ENCODE peak calls at places on chromosomes 12 and 14, in six cellular contexts. R is A549, F is OCI-LY7, H is GM12865, W is GM13976, O is endothelial cell. L is an unnamed sample.

GRCh38 chr12:7637641-7638040 is 28.1 kb downstream of the APOBEC1 start:
- DNase-seq in H (no peak), R (no peak), O (no peak), W (no peak), F (no peak), L (no peak)

GRCh38 chr12:9626291-9626690 is 18.6 kb upstream of the KLRB1 start:
- DNase-seq in O (no peak), H (no peak), W (no peak), R (no peak), F (no peak), L (no peak)

GRCh38 chr12:7638064-7638763 is 27.5 kb downstream of the APOBEC1 start:
- DNase-seq in F (no peak), H (no peak), W (no peak), O (peak), R (no peak), L (no peak)

GRCh38 chr12:113400362-113400761 is 3.3 kb downstream of the SDS start:
- DNase-seq in F (no peak), W (no peak), O (no peak), H (no peak), R (no peak), L (no peak)

GRCh38 chr14:61575126-61575525 is 120.2 kb upstream of the HIF1A start:
- DNase-seq in H (no peak), F (no peak), W (no peak), O (no peak), R (no peak), L (no peak)

GRCh38 chr14:104680806-104681688 is 8.4 kb upstream of the INF2 start:
- DNase-seq in W (peak), R (peak), F (peak), H (peak), O (no peak), L (no peak)

GRCh38 chr12:95215925-95216324 is 1.3 kb downstream of the FGD6 start:
- DNase-seq in F (peak), W (peak), H (peak), R (peak), O (no peak), L (no peak)

GRCh38 chr12:101927042-101927441 is 49.7 kb downstream of the DRAM1 start:
- DNase-seq in W (no peak), R (no peak), O (no peak), F (no peak), H (no peak), L (no peak)

GRCh38 chr12:130017571-130018449 is 114.0 kb upstream of the TMEM132D start:
- DNase-seq in R (no peak), O (no peak), F (no peak), H (no peak), W (no peak), L (no peak)

GRCh38 chr14:98958048-98959031 is 313.7 kb downstream of the BCL11B start:
- DNase-seq in W (no peak), O (no peak), F (no peak), H (no peak), R (no peak), L (no peak)

GRCh38 chr14:96256420-96256819 is 410 bp downstream of the BDKRB1 start:
- DNase-seq in R (no peak), O (no peak), F (no peak), W (no peak), H (no peak), L (no peak)
- TF ChIP-seq CTCF in R (no peak), O (no peak), F (no peak), W (no peak), H (no peak), L (no peak)

GRCh38 chr14:54815016-54815415 is 87.6 kb downstream of the GCH1 start:
- DNase-seq in R (no peak), H (no peak), W (no peak), F (no peak), O (no peak), L (no peak)

GRCh38 chr14:54815531-54815930 is 87.1 kb downstream of the GCH1 start:
- DNase-seq in R (no peak), H (no peak), W (no peak), F (no peak), O (no peak), L (no peak)

GRCh38 chr14:54813081-54813480 is 89.5 kb downstream of the GCH1 start:
- DNase-seq in H (no peak), W (no peak), R (no peak), O (no peak), F (no peak), L (no peak)

GRCh38 chr14:54812661-54813060 is 90.0 kb downstream of the GCH1 start:
- DNase-seq in H (no peak), W (no peak), R (no peak), O (no peak), F (no peak), L (no peak)

DNA sequence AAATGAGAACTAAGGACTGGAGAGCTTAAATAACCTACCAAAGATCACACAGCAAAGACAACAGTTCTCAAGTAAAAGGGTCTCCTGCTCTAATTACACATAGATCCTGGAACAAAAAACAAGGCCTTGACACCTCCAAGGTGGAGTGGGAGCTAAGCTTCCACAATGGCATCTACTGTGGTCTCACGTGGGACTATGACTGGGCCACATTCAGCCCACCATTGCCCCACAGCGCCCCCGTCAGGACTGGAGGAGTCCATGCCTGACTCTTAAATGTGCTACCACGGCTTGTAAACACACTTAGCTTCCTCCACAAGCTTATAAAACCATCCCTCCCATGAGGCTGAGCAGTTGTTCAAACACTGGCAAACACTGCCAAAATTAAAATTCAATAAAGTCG is 88.5 kb downstream of the GCH1 start:
- DNase-seq in F (peak), W (no peak), H (peak), R (peak), O (no peak), L (no peak)
- TF ChIP-seq CTCF in F (peak), W (peak), H (peak), R (peak), O (peak), L (peak)

DNA sequence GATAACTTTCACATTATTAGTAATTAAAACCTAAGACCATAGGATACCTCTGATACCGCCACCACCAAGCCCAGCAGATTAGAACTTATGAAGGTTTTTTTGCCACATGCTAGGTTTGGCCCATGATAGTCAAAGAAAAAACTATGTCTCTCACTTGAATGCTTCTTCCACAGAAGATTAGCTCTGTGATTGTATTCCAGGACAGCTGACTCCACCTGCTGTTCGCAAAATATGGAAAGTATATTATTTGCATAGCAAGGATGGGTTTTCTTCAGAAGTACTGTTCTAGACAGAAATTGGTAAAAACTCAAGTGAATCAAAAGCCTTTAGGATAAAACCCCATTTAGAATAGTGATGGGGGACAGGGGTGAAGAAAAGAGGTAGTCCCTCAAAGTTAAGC is 42.2 kb downstream of the PPFIBP1 start:
- DNase-seq in F (no peak), W (no peak), H (no peak), O (no peak), R (no peak), L (no peak)
- TF ChIP-seq CTCF in F (no peak), W (no peak), H (no peak), O (no peak), R (no peak), L (peak)

GRCh38 chr12:22088886-22089285 is 42.9 kb downstream of the CMAS start:
- DNase-seq in R (no peak), W (no peak), H (no peak), O (no peak), F (no peak), L (no peak)

GRCh38 chr12:22084852-22085251 is 38.8 kb downstream of the CMAS start:
- DNase-seq in F (no peak), H (no peak), O (no peak), R (no peak), W (no peak), L (no peak)

GRCh38 chr12:22082190-22082701 is 36.2 kb downstream of the CMAS start:
- DNase-seq in W (no peak), F (no peak), H (no peak), R (no peak), O (no peak), L (no peak)

DNA sequence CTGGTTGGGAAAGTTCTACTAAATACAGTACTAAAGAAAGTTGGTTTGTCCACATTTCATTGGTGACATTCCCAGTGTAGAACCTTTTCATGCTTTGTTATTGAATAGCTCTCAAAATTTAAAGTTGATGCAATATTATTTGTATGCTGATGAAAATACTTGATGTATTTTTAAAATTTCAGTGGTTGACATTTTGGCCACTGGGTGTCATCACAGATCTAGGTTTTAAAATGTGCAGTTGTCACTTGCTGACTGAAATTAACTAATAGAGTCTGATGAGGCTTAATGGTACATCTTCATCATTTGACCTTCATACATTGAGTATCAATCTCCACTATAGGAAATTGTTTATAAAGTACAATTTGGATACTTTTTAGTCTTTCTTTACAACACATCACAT is 37.1 kb downstream of the CMAS start:
- DNase-seq in W (peak), F (peak), H (peak), O (no peak), R (peak), L (no peak)
- TF ChIP-seq CTCF in W (no peak), F (peak), H (no peak), O (peak), R (peak), L (peak)

GRCh38 chr12:56080556-56081138 is 682 bp downstream of the ERBB3 start:
- DNase-seq in O (no peak), H (no peak), F (peak), W (no peak), R (peak), L (no peak)
- TF ChIP-seq CTCF in O (no peak), H (no peak), F (no peak), W (no peak), R (no peak), L (no peak)

GRCh38 chr14:86153480-86153879 is 623.5 kb downstream of the FLRT2 start:
- DNase-seq in R (no peak), F (no peak), W (no peak), O (no peak), H (no peak), L (no peak)
- TF ChIP-seq CTCF in R (no peak), F (peak), W (no peak), O (peak), H (no peak), L (peak)

GRCh38 chr14:35403085-35403396 is 1.5 kb downstream of the NFKBIA start:
- DNase-seq in F (no peak), R (no peak), O (no peak), W (no peak), H (peak), L (no peak)

GRCh38 chr14:35404496-35405303 is at the start of gene NFKBIA:
- DNase-seq in F (peak), O (peak), R (peak), W (peak), H (peak), L (no peak)

GRCh38 chr14:35405304-35405996 is 901 bp upstream of the NFKBIA start:
- DNase-seq in R (no peak), H (peak), W (no peak), F (no peak), O (no peak), L (no peak)

GRCh38 chr14:35403397-35404245 is 928 bp downstream of the NFKBIA start:
- DNase-seq in H (peak), R (peak), W (peak), O (peak), F (peak), L (peak)

DNA sequence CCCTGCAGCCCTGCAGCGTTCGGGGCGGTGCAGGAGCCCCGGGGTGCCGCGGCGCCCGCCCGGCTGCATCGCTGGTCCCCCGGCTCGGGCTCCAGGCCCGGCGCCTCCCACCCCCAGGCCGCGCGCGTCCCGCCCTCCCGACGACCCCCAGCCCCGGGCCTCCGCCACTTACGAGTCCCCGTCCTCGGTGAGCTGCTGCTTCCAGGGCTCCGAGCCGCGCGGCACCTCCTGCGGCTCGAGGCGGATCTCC is 378 bp downstream of the NFKBIA start:
- DNase-seq in W (no peak), O (no peak), F (no peak), R (no peak), H (no peak), L (no peak)
- TF ChIP-seq CTCF in W (no peak), O (no peak), F (no peak), R (no peak), H (no peak), L (no peak)

DNA sequence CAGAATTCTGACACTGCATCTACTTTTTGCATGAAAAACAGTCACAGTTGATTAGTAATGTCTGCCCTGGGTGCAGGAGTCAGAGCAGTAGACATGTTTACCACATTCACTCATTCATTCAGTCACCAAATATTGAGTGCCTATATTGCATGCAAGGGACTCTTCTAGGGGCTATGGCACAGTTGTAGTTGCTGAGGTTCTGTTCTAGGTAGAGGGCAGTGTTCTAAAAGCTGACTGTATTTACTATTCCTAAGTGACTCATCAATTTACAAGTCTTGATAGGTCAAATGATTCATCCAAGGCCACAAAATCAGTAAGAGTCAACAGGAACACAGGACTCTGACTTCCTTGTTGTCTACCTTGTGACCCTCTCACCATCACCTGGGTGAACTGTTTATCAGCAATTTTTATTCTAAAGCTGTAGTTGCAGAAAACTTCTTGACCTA is 223.0 kb downstream of the KTN1 start:
- DNase-seq in F (no peak), R (peak), O (no peak), W (no peak), H (no peak), L (no peak)
- TF ChIP-seq CTCF in F (no peak), R (peak), O (no peak), W (no peak), H (no peak), L (peak)

DNA sequence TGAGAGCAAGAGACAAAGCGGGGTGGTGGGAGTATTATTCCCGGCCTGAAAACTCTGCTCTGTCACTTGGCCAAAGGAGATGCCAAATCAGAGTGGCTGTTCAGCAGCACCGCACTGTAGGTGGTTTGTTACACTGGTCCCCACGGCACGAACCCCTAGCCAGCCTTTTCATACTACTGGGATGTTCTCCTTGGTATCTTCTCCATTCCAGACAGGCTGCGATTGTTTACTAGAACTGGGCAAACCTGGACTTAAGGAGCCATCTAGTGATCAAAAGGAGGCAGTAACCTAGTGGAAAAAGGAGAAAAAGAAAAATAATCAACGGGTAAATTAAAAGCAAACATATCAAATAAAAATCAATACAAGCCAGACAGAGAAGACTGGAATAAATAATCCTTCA is 58.9 kb upstream of the TMTC2 start:
- DNase-seq in F (no peak), W (peak), O (no peak), H (peak), R (peak), L (no peak)
- TF ChIP-seq CTCF in F (peak), W (peak), O (no peak), H (peak), R (peak), L (peak)